ENCODE peak calls at places on chromosomes 4 and X, in eight cellular contexts. V, F, J, R, W, C, D and Y are unnamed samples.
A peak's percentile ranks its signal among the peaks of the same experiment; 100 is the strongest.

GRCh38 chr4:124913237-124913636 is 200.7 kb upstream of the ANKRD50 start:
- DNase-seq in V (no peak), F (no peak), J (no peak), R (no peak), W (no peak), C (no peak), D (no peak), Y (no peak)

GRCh38 chr4:147822128-147822527 is 90.2 kb downstream of the ARHGAP10 start:
- DNase-seq in V (no peak), F (no peak), J (peak; percentile 63), R (peak; percentile 94), W (peak; percentile 98), C (peak; percentile 87), D (peak; percentile 86), Y (peak; percentile 95)

GRCh38 chr4:97645437-97645836 is 497.8 kb downstream of the STPG2 start:
- DNase-seq in V (no peak), F (no peak), J (no peak), R (no peak), W (no peak), C (no peak), D (no peak), Y (no peak)

GRCh38 chr4:83780334-83780733 is 244.4 kb downstream of the GPAT3 start:
- DNase-seq in V (no peak), F (no peak), J (no peak), R (no peak), W (peak; percentile 29), C (no peak), D (no peak), Y (no peak)

GRCh38 chr4:38788327-38788726 is 5.5 kb upstream of the TLR10 start:
- DNase-seq in V (no peak), F (no peak), J (no peak), R (no peak), W (peak; percentile 94), C (no peak), D (no peak), Y (no peak)

GRCh38 chrX:13719192-13719856 is 15.1 kb downstream of the TRAPPC2 start:
- DNase-seq in V (no peak), F (no peak), J (no peak), R (no peak), W (no peak), C (no peak), D (no peak), Y (no peak)

GRCh38 chrX:531611-531936 is 99.0 kb upstream of the SHOX start:
- DNase-seq in V (no peak), F (no peak), J (no peak), R (no peak), W (no peak), C (no peak), D (no peak), Y (no peak)

GRCh38 chr4:185282968-185283367 is 73.6 kb downstream of the SNX25 start:
- DNase-seq in V (no peak), F (no peak), J (no peak), R (no peak), W (peak; percentile 50), C (peak; percentile 73), D (no peak), Y (no peak)

GRCh38 chrX:41019041-41019392 is 66.2 kb upstream of the USP9X start:
- DNase-seq in V (no peak), F (no peak), J (no peak), R (no peak), W (no peak), C (no peak), D (no peak), Y (no peak)

GRCh38 chrX:111180750-111181240 is 84.8 kb downstream of the PAK3 start:
- DNase-seq in V (no peak), F (no peak), J (no peak), R (no peak), W (no peak), C (no peak), D (no peak), Y (no peak)

GRCh38 chrX:145910017-145910416 is 92.4 kb downstream of the SLITRK2 start:
- DNase-seq in V (no peak), F (no peak), J (no peak), R (no peak), W (no peak), C (no peak), D (no peak), Y (no peak)

GRCh38 chr4:155371432-155372043 is 5.2 kb downstream of the MAP9 start:
- DNase-seq in V (peak; percentile 16), F (no peak), J (no peak), R (no peak), W (peak; percentile 47), C (no peak), D (no peak), Y (no peak)

GRCh38 chr4:183823394-183823793 is 81.7 kb upstream of the STOX2 start:
- DNase-seq in V (no peak), F (no peak), J (peak; percentile 34), R (no peak), W (peak; percentile 61), C (no peak), D (no peak), Y (no peak)

GRCh38 chr4:67871867-67872266 is 11.9 kb downstream of the TMPRSS11D start:
- DNase-seq in V (peak; percentile 37), F (peak; percentile 7), J (no peak), R (no peak), W (peak; percentile 78), C (no peak), D (no peak), Y (no peak)

GRCh38 chrX:39720945-39721344 is 376.8 kb downstream of the BCOR start:
- DNase-seq in V (no peak), F (no peak), J (no peak), R (no peak), W (no peak), C (no peak), D (no peak), Y (no peak)

GRCh38 chr4:40196724-40197281 is at the start of gene RHOH:
- DNase-seq in V (no peak), F (peak; percentile 88), J (no peak), R (no peak), W (no peak), C (no peak), D (no peak), Y (no peak)

GRCh38 chrX:66994729-66995128 is 355.9 kb upstream of the EDA2R start:
- DNase-seq in V (no peak), F (no peak), J (no peak), R (no peak), W (no peak), C (no peak), D (no peak), Y (no peak)

GRCh38 chr4:8302331-8302730 is 32.8 kb downstream of the HTRA3 start:
- DNase-seq in V (no peak), F (no peak), J (no peak), R (peak; percentile 46), W (no peak), C (no peak), D (peak; percentile 12), Y (peak; percentile 37)

GRCh38 chr4:175376287-175376977 is 435.6 kb downstream of the GPM6A start:
- DNase-seq in V (no peak), F (no peak), J (no peak), R (no peak), W (no peak), C (no peak), D (no peak), Y (no peak)

GRCh38 chr4:61556277-61556676 is 356.2 kb downstream of the ADGRL3 start:
- DNase-seq in V (no peak), F (no peak), J (no peak), R (no peak), W (no peak), C (no peak), D (no peak), Y (no peak)

GRCh38 chrX:134294548-134294947 is 57.6 kb downstream of the CCDC160 start:
- DNase-seq in V (no peak), F (no peak), J (no peak), R (no peak), W (peak; percentile 15), C (no peak), D (no peak), Y (no peak)
- TF ChIP-seq CTCF in V (no peak), F (no peak), J (no peak), R (no peak), W (peak; percentile 13), C (no peak), D (no peak), Y (peak; percentile 38)

DNA sequence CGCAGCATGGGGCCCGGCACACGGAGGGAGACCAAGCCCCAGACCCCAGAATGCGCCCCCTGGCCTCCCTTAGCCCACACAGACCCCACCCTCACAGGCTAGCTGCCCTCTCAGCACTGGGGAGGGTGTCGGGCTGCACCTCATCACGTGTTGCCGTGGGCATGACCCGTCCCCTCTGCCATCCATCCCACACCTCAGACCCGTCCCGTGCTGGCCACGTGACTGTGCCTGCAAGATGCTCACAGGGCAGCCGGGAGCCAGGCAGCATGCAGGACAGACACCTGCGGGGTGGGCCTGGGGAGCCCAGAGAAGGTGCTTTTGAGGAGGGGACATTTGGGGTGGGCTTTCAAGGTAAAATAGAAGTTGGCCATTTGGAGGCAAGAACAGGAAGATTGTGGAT is 4.8 kb downstream of the MSANTD1 start:
- DNase-seq in V (no peak), F (no peak), J (peak; percentile 8), R (peak; percentile 46), W (no peak), C (no peak), D (no peak), Y (peak; percentile 51)
- TF ChIP-seq CTCF in V (no peak), F (no peak), J (no peak), R (no peak), W (no peak), C (no peak), D (no peak), Y (no peak)

GRCh38 chrX:20248592-20249192 is 18.0 kb downstream of the RPS6KA3 start:
- DNase-seq in V (no peak), F (no peak), J (no peak), R (no peak), W (no peak), C (no peak), D (no peak), Y (no peak)

GRCh38 chrX:20254712-20255299 is 11.9 kb downstream of the RPS6KA3 start:
- DNase-seq in V (no peak), F (no peak), J (no peak), R (no peak), W (no peak), C (no peak), D (no peak), Y (no peak)

GRCh38 chrX:20252392-20253231 is 14.1 kb downstream of the RPS6KA3 start:
- DNase-seq in V (peak; percentile 26), F (no peak), J (peak; percentile 47), R (peak; percentile 63), W (peak; percentile 54), C (peak; percentile 70), D (no peak), Y (no peak)

DNA sequence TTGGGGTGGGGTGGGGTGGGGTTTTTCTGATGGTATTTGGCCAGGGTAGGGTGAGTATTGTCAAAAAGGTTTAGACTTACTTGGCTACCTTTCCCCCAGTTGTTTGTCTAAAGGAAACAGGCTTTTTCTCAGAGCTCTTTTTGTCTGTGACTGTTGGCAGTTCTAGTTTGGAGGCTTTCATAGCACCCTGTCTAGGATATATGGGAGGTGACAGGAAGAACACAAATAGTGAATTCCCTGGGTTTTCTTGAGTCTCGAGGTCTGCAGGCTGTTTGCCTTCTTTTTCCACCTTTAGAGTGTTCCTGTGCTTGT is 13.5 kb downstream of the RPS6KA3 start:
- DNase-seq in V (no peak), F (no peak), J (no peak), R (no peak), W (no peak), C (no peak), D (no peak), Y (no peak)
- TF ChIP-seq CTCF in V (no peak), F (no peak), J (no peak), R (no peak), W (no peak), C (no peak), D (no peak), Y (peak; percentile 33)

GRCh38 chr4:24662065-24662464 is 77.7 kb upstream of the DHX15 start:
- DNase-seq in V (no peak), F (no peak), J (no peak), R (no peak), W (no peak), C (no peak), D (no peak), Y (no peak)
- TF ChIP-seq CTCF in V (no peak), F (no peak), J (no peak), R (no peak), W (no peak), C (no peak), D (no peak), Y (no peak)